ENCODE peak calls at places on chromosomes 2 and 18, in ten cellular contexts. One of them, this sample, is unnamed.

GRCh38 chr2:172252154-172252553 is 149.5 kb upstream of the DLX2 start:
- DNase-seq in NCI-H2081: no peak
- DNase-seq in NAMALWA: no peak
- DNase-seq in NCI-H146: no peak
- DNase-seq in D341Med: no peak
- DNase-seq in AG09319: no peak
- DNase-seq in NCI-H748 treated with DMSO at 0.1 percent for 48 hours: no peak
- DNase-seq in activated gamma-delta T cell: no peak
- DNase-seq in LoVo: no peak
- DNase-seq in CD4-positive, alpha-beta T cell: no peak
- DNase-seq in this sample: peak

GRCh38 chr2:50746526-50746925 is 285.4 kb downstream of the NRXN1 start:
- DNase-seq in NCI-H146: no peak
- DNase-seq in activated gamma-delta T cell: no peak
- DNase-seq in CD4-positive, alpha-beta T cell: no peak
- DNase-seq in NCI-H2081: peak
- DNase-seq in LoVo: no peak
- DNase-seq in AG09319: no peak
- DNase-seq in NAMALWA: peak
- DNase-seq in D341Med: peak
- DNase-seq in NCI-H748 treated with DMSO at 0.1 percent for 48 hours: no peak
- DNase-seq in this sample: no peak

GRCh38 chr2:105510761-105511669 is 112.2 kb upstream of the FHL2 start:
- DNase-seq in CD4-positive, alpha-beta T cell: no peak
- DNase-seq in NAMALWA: no peak
- DNase-seq in NCI-H748 treated with DMSO at 0.1 percent for 48 hours: no peak
- DNase-seq in D341Med: no peak
- DNase-seq in activated gamma-delta T cell: no peak
- DNase-seq in NCI-H2081: no peak
- DNase-seq in LoVo: peak
- DNase-seq in AG09319: no peak
- DNase-seq in NCI-H146: no peak
- DNase-seq in this sample: no peak

GRCh38 chr2:65366595-65367125 is 65.7 kb downstream of the SPRED2 start:
- DNase-seq in D341Med: no peak
- DNase-seq in AG09319: peak
- DNase-seq in NCI-H146: peak
- DNase-seq in NCI-H748 treated with DMSO at 0.1 percent for 48 hours: peak
- DNase-seq in NCI-H2081: peak
- DNase-seq in NAMALWA: no peak
- DNase-seq in CD4-positive, alpha-beta T cell: no peak
- DNase-seq in LoVo: peak
- DNase-seq in activated gamma-delta T cell: no peak
- DNase-seq in this sample: peak

GRCh38 chr2:101255501-101255900 is 2.8 kb downstream of the CNOT11 start:
- DNase-seq in D341Med: no peak
- DNase-seq in NCI-H2081: no peak
- DNase-seq in NAMALWA: no peak
- DNase-seq in AG09319: no peak
- DNase-seq in NCI-H146: no peak
- DNase-seq in CD4-positive, alpha-beta T cell: no peak
- DNase-seq in LoVo: no peak
- DNase-seq in activated gamma-delta T cell: no peak
- DNase-seq in NCI-H748 treated with DMSO at 0.1 percent for 48 hours: no peak
- DNase-seq in this sample: no peak

GRCh38 chr18:53219853-53220252 is 879.9 kb downstream of the DCC start:
- DNase-seq in AG09319: no peak
- DNase-seq in NCI-H146: no peak
- DNase-seq in CD4-positive, alpha-beta T cell: no peak
- DNase-seq in NCI-H748 treated with DMSO at 0.1 percent for 48 hours: no peak
- DNase-seq in NAMALWA: no peak
- DNase-seq in D341Med: no peak
- DNase-seq in LoVo: no peak
- DNase-seq in NCI-H2081: no peak
- DNase-seq in activated gamma-delta T cell: no peak
- DNase-seq in this sample: no peak

GRCh38 chr2:241234962-241235361 is 46.5 kb downstream of the ANO7 start:
- DNase-seq in LoVo: no peak
- DNase-seq in NAMALWA: no peak
- DNase-seq in activated gamma-delta T cell: no peak
- DNase-seq in AG09319: no peak
- DNase-seq in NCI-H748 treated with DMSO at 0.1 percent for 48 hours: no peak
- DNase-seq in CD4-positive, alpha-beta T cell: no peak
- DNase-seq in D341Med: no peak
- DNase-seq in NCI-H2081: no peak
- DNase-seq in NCI-H146: no peak
- DNase-seq in this sample: no peak

GRCh38 chr18:13223341-13224148 is 5.0 kb downstream of the LDLRAD4 start:
- DNase-seq in NAMALWA: no peak
- DNase-seq in NCI-H146: no peak
- DNase-seq in CD4-positive, alpha-beta T cell: no peak
- DNase-seq in NCI-H2081: peak
- DNase-seq in D341Med: no peak
- DNase-seq in NCI-H748 treated with DMSO at 0.1 percent for 48 hours: no peak
- DNase-seq in LoVo: no peak
- DNase-seq in activated gamma-delta T cell: no peak
- DNase-seq in AG09319: no peak
- DNase-seq in this sample: no peak

GRCh38 chr2:201774546-201774945 is 6.2 kb downstream of the ALS2 start:
- DNase-seq in LoVo: no peak
- DNase-seq in NCI-H2081: no peak
- DNase-seq in NCI-H748 treated with DMSO at 0.1 percent for 48 hours: no peak
- DNase-seq in AG09319: no peak
- DNase-seq in CD4-positive, alpha-beta T cell: no peak
- DNase-seq in NCI-H146: no peak
- DNase-seq in D341Med: no peak
- DNase-seq in activated gamma-delta T cell: no peak
- DNase-seq in NAMALWA: no peak
- DNase-seq in this sample: no peak

GRCh38 chr2:174577967-174578589 is 19.5 kb downstream of the WIPF1 start:
- DNase-seq in NCI-H146: no peak
- DNase-seq in NAMALWA: peak
- DNase-seq in D341Med: no peak
- DNase-seq in AG09319: peak
- DNase-seq in NCI-H748 treated with DMSO at 0.1 percent for 48 hours: no peak
- DNase-seq in activated gamma-delta T cell: no peak
- DNase-seq in NCI-H2081: no peak
- DNase-seq in CD4-positive, alpha-beta T cell: no peak
- DNase-seq in LoVo: no peak
- DNase-seq in this sample: no peak

GRCh38 chr2:69807821-69808540 is 21.5 kb upstream of the GMCL1 start:
- DNase-seq in NCI-H146: no peak
- DNase-seq in CD4-positive, alpha-beta T cell: no peak
- DNase-seq in NCI-H2081: peak
- DNase-seq in AG09319: no peak
- DNase-seq in NAMALWA: no peak
- DNase-seq in D341Med: no peak
- DNase-seq in LoVo: no peak
- DNase-seq in activated gamma-delta T cell: no peak
- DNase-seq in NCI-H748 treated with DMSO at 0.1 percent for 48 hours: no peak
- DNase-seq in this sample: no peak

GRCh38 chr2:164890533-164890932 is 48.9 kb upstream of the COBLL1 start:
- DNase-seq in D341Med: peak
- DNase-seq in NAMALWA: no peak
- DNase-seq in NCI-H748 treated with DMSO at 0.1 percent for 48 hours: no peak
- DNase-seq in NCI-H2081: no peak
- DNase-seq in LoVo: no peak
- DNase-seq in CD4-positive, alpha-beta T cell: no peak
- DNase-seq in activated gamma-delta T cell: no peak
- DNase-seq in AG09319: no peak
- DNase-seq in NCI-H146: no peak
- DNase-seq in this sample: no peak

GRCh38 chr18:78912336-78912735 is 67.3 kb upstream of the SALL3 start:
- DNase-seq in LoVo: no peak
- DNase-seq in D341Med: no peak
- DNase-seq in CD4-positive, alpha-beta T cell: no peak
- DNase-seq in NCI-H146: no peak
- DNase-seq in NCI-H2081: no peak
- DNase-seq in AG09319: no peak
- DNase-seq in activated gamma-delta T cell: no peak
- DNase-seq in NCI-H748 treated with DMSO at 0.1 percent for 48 hours: no peak
- DNase-seq in NAMALWA: no peak
- DNase-seq in this sample: no peak

GRCh38 chr2:176136375-176137248 is 7.1 kb downstream of the HOXD8 start:
- DNase-seq in LoVo: peak
- DNase-seq in NCI-H146: no peak
- DNase-seq in CD4-positive, alpha-beta T cell: no peak
- DNase-seq in NCI-H2081: no peak
- DNase-seq in NAMALWA: no peak
- DNase-seq in AG09319: no peak
- DNase-seq in NCI-H748 treated with DMSO at 0.1 percent for 48 hours: peak
- DNase-seq in D341Med: no peak
- DNase-seq in activated gamma-delta T cell: no peak
- DNase-seq in this sample: peak

GRCh38 chr2:9377461-9378097 is 45.7 kb downstream of the ITGB1BP1 start:
- DNase-seq in AG09319: no peak
- DNase-seq in activated gamma-delta T cell: no peak
- DNase-seq in CD4-positive, alpha-beta T cell: no peak
- DNase-seq in NAMALWA: no peak
- DNase-seq in NCI-H748 treated with DMSO at 0.1 percent for 48 hours: no peak
- DNase-seq in NCI-H2081: no peak
- DNase-seq in NCI-H146: no peak
- DNase-seq in D341Med: no peak
- DNase-seq in LoVo: no peak
- DNase-seq in this sample: no peak

GRCh38 chr2:109531896-109532727 is 81.7 kb downstream of the SEPTIN10 start:
- DNase-seq in NCI-H146: no peak
- DNase-seq in activated gamma-delta T cell: no peak
- DNase-seq in NAMALWA: no peak
- DNase-seq in NCI-H748 treated with DMSO at 0.1 percent for 48 hours: no peak
- DNase-seq in LoVo: no peak
- DNase-seq in NCI-H2081: no peak
- DNase-seq in D341Med: no peak
- DNase-seq in CD4-positive, alpha-beta T cell: no peak
- DNase-seq in AG09319: no peak
- DNase-seq in this sample: peak